ENCODE peak calls at places on chromosomes 1 and 21, in six cellular contexts. G, P, F, U, Z and S are unnamed samples.
A peak's percentile ranks its signal among the peaks of the same experiment; 100 is the strongest.

GRCh38 chr1:236122176-236122575 is 20.2 kb upstream of the GPR137B start:
- DNase-seq in U (no peak), P (no peak), Z (no peak), F (no peak), G (no peak), S (no peak)

GRCh38 chr1:28755701-28756100 is 19.0 kb downstream of the YTHDF2 start:
- DNase-seq in Z (no peak), U (no peak), F (no peak), G (no peak), P (no peak), S (no peak)

GRCh38 chr1:150889650-150890416 is 2.9 kb downstream of the CTXND2 start:
- DNase-seq in P (no peak), Z (no peak), U (no peak), G (no peak), F (no peak), S (no peak)

GRCh38 chr1:77273891-77274290 is 7.9 kb upstream of the AK5 start:
- DNase-seq in U (no peak), P (no peak), G (no peak), F (no peak), Z (no peak), S (no peak)

GRCh38 chr1:204493882-204494280 is 724 bp downstream of the PIK3C2B start:
- DNase-seq in F (peak; percentile 58), P (peak; percentile 23), U (peak; percentile 51), G (no peak), Z (peak; percentile 86), S (peak; percentile 88)

GRCh38 chr1:64001038-64001437 is 202.4 kb upstream of the UBE2U start:
- DNase-seq in G (no peak), U (no peak), P (no peak), Z (no peak), F (no peak), S (no peak)

GRCh38 chr21:42835211-42835610 is 44.1 kb downstream of the WDR4 start:
- DNase-seq in F (no peak), U (no peak), P (no peak), G (no peak), Z (no peak), S (no peak)

GRCh38 chr1:46528297-46528955 is 23.0 kb downstream of the KNCN start:
- DNase-seq in G (no peak), F (no peak), P (no peak), U (peak; percentile 72), Z (no peak), S (no peak)

GRCh38 chr1:57218487-57219079 is 205.3 kb downstream of the DAB1 start:
- DNase-seq in Z (peak; percentile 51), G (no peak), U (peak; percentile 40), P (no peak), F (no peak), S (no peak)

GRCh38 chr1:81467433-81467832 is 333.3 kb upstream of the ADGRL2 start:
- DNase-seq in P (no peak), Z (no peak), G (no peak), U (no peak), F (no peak), S (no peak)

GRCh38 chr1:101022294-101022693 is 3.3 kb downstream of the DPH5 start:
- DNase-seq in Z (no peak), P (no peak), G (no peak), F (no peak), U (peak; percentile 47), S (no peak)

GRCh38 chr21:18832950-18833349 is 429.4 kb upstream of the TMPRSS15 start:
- DNase-seq in G (no peak), F (no peak), U (no peak), Z (no peak), P (no peak), S (peak; percentile 62)

GRCh38 chr1:93500275-93500674 is 52.4 kb downstream of the FNBP1L start:
- DNase-seq in G (no peak), F (no peak), Z (no peak), P (no peak), U (no peak), S (no peak)

GRCh38 chr1:113821916-113822315 is 9.6 kb upstream of the RSBN1 start:
- DNase-seq in Z (no peak), F (no peak), U (no peak), G (no peak), P (no peak), S (no peak)

GRCh38 chr1:207884276-207885029 is 26.5 kb downstream of the CD34 start:
- DNase-seq in U (no peak), P (no peak), G (no peak), Z (no peak), F (no peak), S (no peak)

DNA sequence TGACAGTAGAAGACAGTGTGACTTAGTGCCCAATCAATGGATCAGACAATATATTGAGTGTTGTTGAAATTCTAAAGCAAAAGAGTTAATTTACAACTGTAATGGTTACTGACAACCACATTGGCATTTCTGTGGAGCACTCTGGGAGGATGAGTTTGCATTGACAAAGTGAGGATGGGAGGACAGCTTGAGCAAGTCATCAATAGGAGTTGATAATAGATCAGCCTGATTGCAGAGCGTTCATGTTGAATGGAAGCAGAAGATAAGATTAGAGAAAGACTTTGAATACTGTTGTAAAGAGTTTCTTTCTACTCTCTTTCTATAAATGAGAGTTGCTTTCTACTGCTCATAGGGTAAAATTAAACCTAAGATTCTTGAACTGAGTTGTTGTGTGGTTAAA is 3.9 kb downstream of the EEIG2 start:
- DNase-seq in P (no peak), Z (no peak), G (no peak), U (no peak), F (no peak), S (no peak)
- H3K4me1 ChIP-seq in P (peaks cover 36% of the 10 kb centered on the region), Z (no peaks in the 10 kb centered on the region), G (no peaks in the 10 kb centered on the region), U (peaks cover 27% of the 10 kb centered on the region), F (peaks cover 22% of the 10 kb centered on the region), S (peaks cover 26% of the 10 kb centered on the region)

DNA sequence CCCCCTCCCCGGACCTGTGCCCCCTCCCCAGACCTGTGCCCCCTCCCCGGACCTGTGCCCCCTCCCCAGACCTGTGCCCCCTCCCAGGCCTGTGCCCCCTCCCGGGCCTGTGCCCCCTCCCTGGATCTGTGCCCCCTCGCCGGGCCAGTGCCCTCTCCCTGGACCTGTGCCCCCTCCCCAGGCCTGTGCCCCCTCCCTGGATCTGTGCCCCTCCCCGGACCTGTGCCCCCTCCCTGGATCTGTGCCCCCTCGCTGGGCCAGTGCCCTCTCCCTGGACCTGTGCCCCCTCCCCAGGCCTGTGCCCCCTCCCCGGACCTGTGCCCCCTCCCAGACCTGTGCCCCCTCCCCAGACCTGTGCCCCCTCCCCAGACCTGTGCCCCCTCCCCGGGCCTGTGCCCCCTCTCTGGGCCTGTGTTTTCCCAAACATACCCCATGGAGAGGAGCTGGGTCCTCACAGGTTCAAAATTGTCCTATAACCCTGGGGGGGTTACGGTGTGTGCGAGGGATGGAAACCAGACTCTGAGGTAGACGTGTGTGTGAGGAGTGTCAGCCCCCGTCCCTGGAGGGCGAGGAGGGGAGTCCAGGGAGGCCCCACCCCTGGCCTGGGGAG is 47.6 kb upstream of the POFUT2 start:
- DNase-seq in U (no peak), P (no peak), Z (no peak), F (no peak), G (no peak), S (no peak)
- H3K4me1 ChIP-seq in U (no peaks in the 10 kb centered on the region), P (no peaks in the 10 kb centered on the region), Z (no peaks in the 10 kb centered on the region), F (peaks cover 57% of the 10 kb centered on the region), G (no peaks in the 10 kb centered on the region), S (peaks cover 6% of the 10 kb centered on the region)

GRCh38 chr1:2250721-2251281 is 22.7 kb downstream of the SKI start:
- DNase-seq in G (no peak), P (no peak), U (no peak), F (no peak), Z (peak; percentile 60), S (no peak)
- H3K4me1 ChIP-seq in G (peaks cover 54% of the 10 kb centered on the region), P (peaks cover 82% of the 10 kb centered on the region), U (peaks cover 43% of the 10 kb centered on the region), F (no peaks in the 10 kb centered on the region), Z (peaks cover 62% of the 10 kb centered on the region), S (no peaks in the 10 kb centered on the region)

DNA sequence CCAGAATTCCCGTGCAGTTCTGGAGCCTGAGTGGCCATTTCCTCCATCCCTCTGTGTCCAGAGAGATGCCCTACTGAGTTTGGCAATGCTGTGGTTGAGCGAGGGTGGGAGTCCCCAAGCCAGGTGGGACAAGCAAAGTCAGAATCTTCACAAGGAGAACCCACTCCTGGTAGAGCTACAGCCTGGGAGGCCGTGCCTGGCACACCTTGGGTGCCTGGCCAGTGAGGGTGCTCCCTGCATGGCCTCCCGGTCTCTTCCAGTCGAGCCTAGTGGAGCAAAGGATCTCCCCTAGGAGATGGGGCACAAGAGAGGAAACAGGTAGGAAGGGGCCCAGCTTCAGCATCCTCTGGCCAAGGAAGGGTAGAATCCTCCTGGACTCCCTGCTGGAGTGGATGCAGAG is 57.9 kb downstream of the H3-3A start:
- DNase-seq in F (no peak), G (no peak), Z (no peak), P (no peak), U (no peak), S (no peak)
- H3K4me1 ChIP-seq in F (peaks cover 26% of the 10 kb centered on the region), G (no peaks in the 10 kb centered on the region), Z (no peaks in the 10 kb centered on the region), P (peaks cover 29% of the 10 kb centered on the region), U (peaks cover 38% of the 10 kb centered on the region), S (peaks cover 26% of the 10 kb centered on the region)

GRCh38 chr1:154589780-154590179 is 18.2 kb downstream of the ADAR start:
- DNase-seq in F (no peak), Z (no peak), P (no peak), U (no peak), G (no peak), S (no peak)
- H3K4me1 ChIP-seq in F (no peaks in the 10 kb centered on the region), Z (no peaks in the 10 kb centered on the region), P (no peaks in the 10 kb centered on the region), U (no peaks in the 10 kb centered on the region), G (no peaks in the 10 kb centered on the region), S (no peaks in the 10 kb centered on the region)